ENCODE peak calls at places on chromosome 1, in ten cellular contexts. One of them, this sample, is unnamed.

GRCh38 chr1:46393510-46393909 is 607 bp upstream of the FAAH start:
- DNase-seq in MM.1S: no peak
- DNase-seq in HFF-Myc: no peak
- DNase-seq in psoas muscle: no peak
- DNase-seq in epithelial cell of esophagus: no peak
- DNase-seq in upper lobe of right lung: no peak
- DNase-seq in pancreas: no peak
- DNase-seq in A549: no peak
- DNase-seq in HL-60: no peak
- DNase-seq in fibroblast of mammary gland: no peak
- DNase-seq in this sample: no peak

GRCh38 chr1:74620242-74620641 is 53.4 kb downstream of the ERICH3 start:
- DNase-seq in MM.1S: no peak
- DNase-seq in HFF-Myc: no peak
- DNase-seq in psoas muscle: no peak
- DNase-seq in epithelial cell of esophagus: no peak
- DNase-seq in upper lobe of right lung: no peak
- DNase-seq in pancreas: no peak
- DNase-seq in A549: no peak
- DNase-seq in HL-60: no peak
- DNase-seq in fibroblast of mammary gland: no peak
- DNase-seq in this sample: no peak

GRCh38 chr1:208036918-208037567 is 126.1 kb upstream of the CD34 start:
- DNase-seq in MM.1S: no peak
- DNase-seq in HFF-Myc: no peak
- DNase-seq in psoas muscle: no peak
- DNase-seq in epithelial cell of esophagus: no peak
- DNase-seq in upper lobe of right lung: no peak
- DNase-seq in pancreas: no peak
- DNase-seq in A549: no peak
- DNase-seq in HL-60: no peak
- DNase-seq in fibroblast of mammary gland: no peak
- DNase-seq in this sample: no peak

GRCh38 chr1:232110281-232111090 is 483.9 kb downstream of the DISC1 start:
- DNase-seq in MM.1S: no peak
- DNase-seq in HFF-Myc: peak
- DNase-seq in psoas muscle: no peak
- DNase-seq in epithelial cell of esophagus: no peak
- DNase-seq in upper lobe of right lung: no peak
- DNase-seq in pancreas: no peak
- DNase-seq in A549: no peak
- DNase-seq in HL-60: no peak
- DNase-seq in fibroblast of mammary gland: peak
- DNase-seq in this sample: no peak

GRCh38 chr1:10424651-10425050 is 5.6 kb upstream of the CENPS start:
- DNase-seq in MM.1S: no peak
- DNase-seq in HFF-Myc: no peak
- DNase-seq in psoas muscle: no peak
- DNase-seq in epithelial cell of esophagus: no peak
- DNase-seq in upper lobe of right lung: no peak
- DNase-seq in pancreas: no peak
- DNase-seq in A549: no peak
- DNase-seq in HL-60: no peak
- DNase-seq in fibroblast of mammary gland: no peak
- DNase-seq in this sample: no peak

GRCh38 chr1:119715542-119715941 is 3.8 kb downstream of the PHGDH start:
- DNase-seq in MM.1S: no peak
- DNase-seq in HFF-Myc: no peak
- DNase-seq in psoas muscle: no peak
- DNase-seq in epithelial cell of esophagus: no peak
- DNase-seq in upper lobe of right lung: no peak
- DNase-seq in pancreas: peak
- DNase-seq in A549: no peak
- DNase-seq in HL-60: no peak
- DNase-seq in fibroblast of mammary gland: peak
- DNase-seq in this sample: no peak

GRCh38 chr1:76443217-76443616 is 368.7 kb downstream of the ST6GALNAC3 start:
- DNase-seq in MM.1S: no peak
- DNase-seq in HFF-Myc: no peak
- DNase-seq in psoas muscle: no peak
- DNase-seq in epithelial cell of esophagus: no peak
- DNase-seq in upper lobe of right lung: no peak
- DNase-seq in pancreas: no peak
- DNase-seq in A549: no peak
- DNase-seq in HL-60: no peak
- DNase-seq in fibroblast of mammary gland: no peak
- DNase-seq in this sample: no peak

GRCh38 chr1:183585038-183585437 is 5.2 kb downstream of the NCF2 start:
- DNase-seq in MM.1S: peak
- DNase-seq in HFF-Myc: no peak
- DNase-seq in psoas muscle: no peak
- DNase-seq in epithelial cell of esophagus: peak
- DNase-seq in upper lobe of right lung: no peak
- DNase-seq in pancreas: no peak
- DNase-seq in A549: no peak
- DNase-seq in HL-60: no peak
- DNase-seq in fibroblast of mammary gland: no peak
- DNase-seq in this sample: no peak

DNA sequence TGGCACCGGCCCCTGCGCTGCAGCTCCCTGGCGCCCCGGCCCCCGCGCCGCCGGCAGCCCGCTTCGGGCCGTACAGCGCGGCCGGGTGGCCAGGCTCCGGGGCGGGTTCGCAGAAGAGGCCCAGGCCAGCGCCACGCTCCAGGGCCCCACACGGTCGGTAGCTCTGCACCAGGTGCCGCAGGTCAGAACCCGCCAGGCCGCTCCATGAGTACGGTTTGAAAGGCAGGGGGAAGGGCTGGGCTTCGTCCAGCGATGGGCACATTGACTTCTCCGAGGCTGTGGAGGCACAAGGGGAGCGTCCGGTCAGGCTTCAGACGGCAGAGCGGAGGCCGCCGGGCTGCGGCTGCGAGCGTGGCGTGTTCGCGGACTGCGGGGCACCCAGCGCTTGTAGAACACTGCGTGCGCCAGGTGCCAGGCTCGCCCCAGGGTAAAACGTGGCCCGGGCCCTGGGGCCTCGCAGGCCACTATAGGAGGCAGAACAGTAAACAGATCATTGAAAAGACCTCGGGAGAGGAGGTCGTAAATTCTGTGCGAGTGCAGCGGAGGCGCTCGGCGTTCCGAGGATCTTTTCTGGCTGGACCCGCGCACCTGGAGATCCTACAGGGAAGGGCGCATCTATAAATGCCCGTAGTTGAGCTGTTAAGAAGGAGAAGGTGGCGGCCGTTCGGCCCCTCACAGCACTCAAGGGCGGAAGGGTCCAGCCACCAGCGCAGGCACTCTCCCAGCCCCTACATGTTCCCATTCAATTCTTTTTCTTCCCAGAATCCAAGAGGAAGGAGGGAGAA is 5.7 kb downstream of the GFI1 start:
- DNase-seq in MM.1S: no peak
- DNase-seq in HFF-Myc: no peak
- DNase-seq in psoas muscle: no peak
- DNase-seq in epithelial cell of esophagus: no peak
- DNase-seq in upper lobe of right lung: no peak
- DNase-seq in pancreas: no peak
- DNase-seq in A549: no peak
- DNase-seq in HL-60: no peak
- DNase-seq in fibroblast of mammary gland: no peak
- DNase-seq in this sample: no peak
- H3K4me3 ChIP-seq in MM.1S: no peak
- H3K4me3 ChIP-seq in HFF-Myc: no peak
- H3K4me3 ChIP-seq in psoas muscle: peak
- H3K4me3 ChIP-seq in epithelial cell of esophagus: no peak
- H3K4me3 ChIP-seq in upper lobe of right lung: peak
- H3K4me3 ChIP-seq in pancreas: no peak
- H3K4me3 ChIP-seq in A549: no peak
- H3K4me3 ChIP-seq in HL-60: peak
- H3K4me3 ChIP-seq in fibroblast of mammary gland: no peak
- H3K4me3 ChIP-seq in this sample: no peak

GRCh38 chr1:56433056-56433577 is 146.2 kb downstream of the PLPP3 start:
- DNase-seq in MM.1S: no peak
- DNase-seq in HFF-Myc: no peak
- DNase-seq in psoas muscle: no peak
- DNase-seq in epithelial cell of esophagus: no peak
- DNase-seq in upper lobe of right lung: no peak
- DNase-seq in pancreas: no peak
- DNase-seq in A549: no peak
- DNase-seq in HL-60: no peak
- DNase-seq in fibroblast of mammary gland: no peak
- DNase-seq in this sample: no peak

GRCh38 chr1:56436338-56436695 is 143.0 kb downstream of the PLPP3 start:
- DNase-seq in MM.1S: no peak
- DNase-seq in HFF-Myc: no peak
- DNase-seq in psoas muscle: no peak
- DNase-seq in epithelial cell of esophagus: no peak
- DNase-seq in upper lobe of right lung: no peak
- DNase-seq in pancreas: no peak
- DNase-seq in A549: no peak
- DNase-seq in HL-60: no peak
- DNase-seq in fibroblast of mammary gland: no peak
- DNase-seq in this sample: no peak

GRCh38 chr1:56435434-56436337 is 143.7 kb downstream of the PLPP3 start:
- DNase-seq in MM.1S: no peak
- DNase-seq in HFF-Myc: no peak
- DNase-seq in psoas muscle: no peak
- DNase-seq in epithelial cell of esophagus: no peak
- DNase-seq in upper lobe of right lung: no peak
- DNase-seq in pancreas: no peak
- DNase-seq in A549: no peak
- DNase-seq in HL-60: no peak
- DNase-seq in fibroblast of mammary gland: no peak
- DNase-seq in this sample: no peak

GRCh38 chr1:56434025-56434424 is 145.3 kb downstream of the PLPP3 start:
- DNase-seq in MM.1S: no peak
- DNase-seq in HFF-Myc: no peak
- DNase-seq in psoas muscle: no peak
- DNase-seq in epithelial cell of esophagus: no peak
- DNase-seq in upper lobe of right lung: no peak
- DNase-seq in pancreas: no peak
- DNase-seq in A549: no peak
- DNase-seq in HL-60: no peak
- DNase-seq in fibroblast of mammary gland: no peak
- DNase-seq in this sample: no peak

DNA sequence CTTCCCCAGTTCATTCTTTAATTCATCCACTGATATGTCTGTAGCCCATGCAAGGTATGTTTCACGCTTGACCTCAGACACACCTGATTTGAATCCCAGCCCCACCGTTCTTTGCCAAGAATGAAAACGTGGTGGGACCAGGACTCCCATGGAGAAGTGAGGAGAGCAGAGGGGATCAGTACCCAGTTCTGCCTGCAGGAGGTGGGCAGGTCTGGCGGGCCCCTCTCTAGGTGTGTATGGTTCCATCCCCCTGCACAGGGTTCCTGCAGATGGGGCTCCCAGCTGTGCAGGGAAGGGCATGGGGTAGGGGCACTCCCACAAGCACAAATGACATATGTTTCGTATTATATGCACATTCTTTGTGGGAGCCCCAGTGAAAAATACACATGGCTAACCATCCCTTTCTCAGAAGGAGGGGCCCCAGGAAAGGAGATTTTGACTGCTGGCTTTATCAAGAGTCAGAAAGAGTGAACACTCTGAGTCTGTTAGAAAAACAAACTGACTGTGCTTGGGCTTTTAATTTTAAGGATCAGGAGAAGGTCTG is 144.6 kb downstream of the PLPP3 start:
- DNase-seq in MM.1S: no peak
- DNase-seq in HFF-Myc: no peak
- DNase-seq in psoas muscle: no peak
- DNase-seq in epithelial cell of esophagus: no peak
- DNase-seq in upper lobe of right lung: no peak
- DNase-seq in pancreas: no peak
- DNase-seq in A549: no peak
- DNase-seq in HL-60: no peak
- DNase-seq in fibroblast of mammary gland: no peak
- DNase-seq in this sample: no peak
- TF ChIP-seq CTCF in MM.1S: no peak
- TF ChIP-seq CTCF in HFF-Myc: peak
- TF ChIP-seq CTCF in psoas muscle: no peak
- TF ChIP-seq CTCF in epithelial cell of esophagus: no peak
- TF ChIP-seq CTCF in upper lobe of right lung: no peak
- TF ChIP-seq CTCF in pancreas: no peak
- TF ChIP-seq CTCF in A549: no peak
- TF ChIP-seq CTCF in HL-60: no peak
- TF ChIP-seq CTCF in fibroblast of mammary gland: no peak
- TF ChIP-seq CTCF in this sample: peak

DNA sequence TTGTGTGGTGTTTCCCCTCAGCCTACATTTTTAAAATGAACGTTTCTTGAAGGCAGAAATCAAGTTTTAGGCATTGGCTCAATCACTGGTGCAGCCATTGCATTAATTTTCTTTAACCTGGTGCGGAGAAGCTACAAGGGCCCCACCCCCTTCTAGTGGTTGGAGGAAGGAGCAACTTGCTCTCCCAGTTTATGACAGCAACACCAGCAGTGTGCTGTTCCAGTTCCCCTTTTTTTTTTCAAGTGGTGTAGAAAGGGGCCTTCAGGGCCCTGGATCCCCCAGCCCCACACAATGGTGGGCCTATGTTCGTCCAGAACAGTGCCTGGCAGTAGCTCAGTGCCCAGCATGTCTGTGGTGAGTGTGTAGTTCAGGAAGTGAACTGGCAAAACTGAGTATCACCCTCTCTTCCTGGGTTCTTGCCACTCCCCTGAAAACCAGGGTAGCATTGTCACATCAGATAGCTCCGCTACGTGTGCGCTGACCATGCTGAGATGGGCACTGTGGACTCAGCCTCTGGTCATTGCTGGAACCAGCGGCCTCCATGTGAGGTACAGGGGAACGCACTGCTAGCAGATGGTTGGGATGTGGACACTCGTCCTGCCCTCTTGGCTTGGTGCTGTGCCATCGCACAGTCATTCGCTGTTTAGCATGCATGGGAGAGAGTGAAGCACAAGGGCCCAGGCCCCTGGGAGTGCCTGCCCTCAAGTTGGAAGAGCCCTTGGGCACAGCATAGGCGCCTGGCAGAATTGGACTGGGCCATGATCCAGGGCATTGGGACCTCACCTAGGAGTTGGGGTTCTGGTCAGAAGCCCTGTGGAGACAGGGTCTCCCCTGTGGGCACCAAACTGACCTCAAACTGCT is 7.2 kb downstream of the ARF1 start:
- DNase-seq in MM.1S: no peak
- DNase-seq in HFF-Myc: no peak
- DNase-seq in psoas muscle: peak
- DNase-seq in epithelial cell of esophagus: peak
- DNase-seq in upper lobe of right lung: peak
- DNase-seq in pancreas: no peak
- DNase-seq in A549: no peak
- DNase-seq in HL-60: no peak
- DNase-seq in fibroblast of mammary gland: no peak
- DNase-seq in this sample: no peak
- H3K4me3 ChIP-seq in MM.1S: peak
- H3K4me3 ChIP-seq in HFF-Myc: no peak
- H3K4me3 ChIP-seq in psoas muscle: peak
- H3K4me3 ChIP-seq in epithelial cell of esophagus: no peak
- H3K4me3 ChIP-seq in upper lobe of right lung: no peak
- H3K4me3 ChIP-seq in pancreas: no peak
- H3K4me3 ChIP-seq in A549: no peak
- H3K4me3 ChIP-seq in HL-60: no peak
- H3K4me3 ChIP-seq in fibroblast of mammary gland: no peak
- H3K4me3 ChIP-seq in this sample: no peak

DNA sequence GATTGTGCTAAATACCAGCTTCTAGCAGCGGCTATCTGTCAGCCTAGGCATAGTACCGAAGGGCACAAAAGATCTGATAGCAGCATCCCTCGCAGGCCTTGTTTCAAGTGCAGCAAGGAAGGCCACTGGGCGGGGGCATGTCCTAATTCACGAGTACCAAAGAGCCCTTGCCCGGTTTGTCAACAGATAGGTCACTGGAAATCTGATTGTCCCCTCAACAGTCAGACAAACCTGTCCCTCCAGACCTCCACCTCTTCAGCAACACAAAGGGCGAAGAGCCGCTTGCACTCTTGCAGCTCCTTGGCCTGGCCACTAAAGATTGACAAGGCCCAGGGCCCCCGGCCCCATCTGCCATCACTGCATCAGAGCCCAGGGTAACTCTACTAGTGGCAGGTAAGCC is 22.7 kb upstream of the CA6 start:
- DNase-seq in MM.1S: no peak
- DNase-seq in HFF-Myc: no peak
- DNase-seq in psoas muscle: no peak
- DNase-seq in epithelial cell of esophagus: no peak
- DNase-seq in upper lobe of right lung: no peak
- DNase-seq in pancreas: no peak
- DNase-seq in A549: no peak
- DNase-seq in HL-60: no peak
- DNase-seq in fibroblast of mammary gland: no peak
- DNase-seq in this sample: no peak
- TF ChIP-seq CTCF in MM.1S: no peak
- TF ChIP-seq CTCF in HFF-Myc: no peak
- TF ChIP-seq CTCF in psoas muscle: no peak
- TF ChIP-seq CTCF in epithelial cell of esophagus: no peak
- TF ChIP-seq CTCF in upper lobe of right lung: no peak
- TF ChIP-seq CTCF in pancreas: no peak
- TF ChIP-seq CTCF in A549: no peak
- TF ChIP-seq CTCF in HL-60: no peak
- TF ChIP-seq CTCF in fibroblast of mammary gland: no peak
- TF ChIP-seq CTCF in this sample: no peak

This sample was measured in kidney epithelial cell.